ENCODE peak calls at places on chromosomes 7 and 10, in four cellular contexts. One of them, this sample, is unnamed. For H3K36me3, the result is how much of the 10 kb centered on the place peaks cover.

GRCh38 chr10:104577861-104578480 is 63.1 kb upstream of the SORCS3 start:
- DNase-seq in suprapubic skin: no peak
- DNase-seq in prostate gland: no peak
- DNase-seq in colonic mucosa: no peak
- DNase-seq in this sample: no peak

GRCh38 chr7:27031289-27032172 is 64.3 kb downstream of the HOXA1 start:
- DNase-seq in suprapubic skin: no peak
- DNase-seq in prostate gland: no peak
- DNase-seq in colonic mucosa: no peak
- DNase-seq in this sample: no peak

GRCh38 chr7:50632561-50633413 is 67.6 kb upstream of the DDC start:
- DNase-seq in suprapubic skin: no peak
- DNase-seq in prostate gland: no peak
- DNase-seq in colonic mucosa: peak
- DNase-seq in this sample: no peak

GRCh38 chr10:89382757-89383156 is 4.9 kb downstream of the IFIT1B start:
- DNase-seq in suprapubic skin: no peak
- DNase-seq in prostate gland: no peak
- DNase-seq in colonic mucosa: no peak
- DNase-seq in this sample: no peak

GRCh38 chr7:82517059-82517458 is 73.5 kb upstream of the CACNA2D1 start:
- DNase-seq in suprapubic skin: no peak
- DNase-seq in prostate gland: no peak
- DNase-seq in colonic mucosa: no peak
- DNase-seq in this sample: no peak

GRCh38 chr7:120856198-120856597 is 1.7 kb downstream of the TSPAN12 start:
- DNase-seq in suprapubic skin: no peak
- DNase-seq in prostate gland: no peak
- DNase-seq in colonic mucosa: no peak
- DNase-seq in this sample: no peak

GRCh38 chr10:80253266-80253962 is 36.0 kb downstream of the MAT1A start:
- DNase-seq in suprapubic skin: no peak
- DNase-seq in prostate gland: no peak
- DNase-seq in colonic mucosa: no peak
- DNase-seq in this sample: no peak

GRCh38 chr10:50421026-50421719 is 169.9 kb upstream of the ASAH2 start:
- DNase-seq in suprapubic skin: no peak
- DNase-seq in prostate gland: no peak
- DNase-seq in colonic mucosa: peak
- DNase-seq in this sample: no peak

GRCh38 chr10:73238990-73239566 is 8.0 kb downstream of the DNAJC9 start:
- DNase-seq in suprapubic skin: no peak
- DNase-seq in prostate gland: no peak
- DNase-seq in colonic mucosa: no peak
- DNase-seq in this sample: no peak
- H3K36me3 ChIP-seq in suprapubic skin: half or more
- H3K36me3 ChIP-seq in prostate gland: under half
- H3K36me3 ChIP-seq in colonic mucosa: under half
- H3K36me3 ChIP-seq in this sample: under half

DNA sequence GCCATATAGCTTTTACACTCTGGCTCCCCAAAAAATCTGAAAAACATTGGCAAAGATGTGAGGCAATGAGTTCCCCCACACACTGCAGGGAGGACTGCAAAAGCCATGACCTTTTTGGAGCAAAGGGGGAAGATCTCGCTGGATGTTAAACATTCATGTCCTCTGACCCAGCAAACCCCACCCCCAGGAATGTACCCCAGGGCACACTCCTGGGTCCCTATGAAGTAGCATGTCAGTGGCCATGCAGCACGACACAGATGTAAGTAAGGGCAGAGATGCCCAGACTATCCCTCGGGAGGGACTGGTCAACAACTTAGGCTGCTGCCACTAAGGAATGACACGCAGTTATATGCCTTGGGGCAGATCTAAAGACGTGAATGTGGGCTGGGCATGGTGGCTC is 100.6 kb downstream of the DLG5 start:
- DNase-seq in suprapubic skin: no peak
- DNase-seq in prostate gland: no peak
- DNase-seq in colonic mucosa: no peak
- DNase-seq in this sample: peak
- H3K36me3 ChIP-seq in suprapubic skin: half or more
- H3K36me3 ChIP-seq in prostate gland: under half
- H3K36me3 ChIP-seq in colonic mucosa: under half
- H3K36me3 ChIP-seq in this sample: under half

GRCh38 chr10:1083581-1083980 is 27.4 kb downstream of the WDR37 start:
- DNase-seq in suprapubic skin: no peak
- DNase-seq in prostate gland: no peak
- DNase-seq in colonic mucosa: no peak
- DNase-seq in this sample: no peak

GRCh38 chr10:1089017-1089689 is 33.0 kb downstream of the WDR37 start:
- DNase-seq in suprapubic skin: no peak
- DNase-seq in prostate gland: no peak
- DNase-seq in colonic mucosa: no peak
- DNase-seq in this sample: no peak

GRCh38 chr10:1085258-1085657 is 29.1 kb downstream of the WDR37 start:
- DNase-seq in suprapubic skin: no peak
- DNase-seq in prostate gland: no peak
- DNase-seq in colonic mucosa: no peak
- DNase-seq in this sample: no peak

GRCh38 chr10:1084011-1084950 is 28.1 kb downstream of the WDR37 start:
- DNase-seq in suprapubic skin: no peak
- DNase-seq in prostate gland: no peak
- DNase-seq in colonic mucosa: no peak
- DNase-seq in this sample: no peak

DNA sequence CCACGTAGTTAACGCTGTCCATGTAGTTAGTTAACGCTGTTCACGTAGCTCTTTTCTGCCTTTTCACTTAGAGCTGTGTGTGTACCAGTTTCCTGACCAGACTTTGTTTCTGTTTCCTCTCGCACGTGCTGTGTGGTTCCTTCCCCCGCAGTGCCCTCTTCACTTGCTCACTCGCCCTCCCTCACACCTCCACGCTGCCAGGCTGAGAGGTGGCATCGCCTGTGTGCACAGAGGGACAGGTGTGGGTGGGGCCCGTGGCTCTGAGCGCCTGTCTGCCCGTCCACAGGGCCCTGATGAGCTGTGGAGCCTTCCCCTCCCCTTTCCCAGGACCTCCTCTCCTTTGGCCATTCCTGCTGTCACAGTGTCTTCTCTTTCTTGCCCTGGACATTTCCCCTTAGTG is 30.6 kb downstream of the WDR37 start:
- DNase-seq in suprapubic skin: no peak
- DNase-seq in prostate gland: no peak
- DNase-seq in colonic mucosa: no peak
- DNase-seq in this sample: no peak
- H3K36me3 ChIP-seq in suprapubic skin: half or more
- H3K36me3 ChIP-seq in prostate gland: under half
- H3K36me3 ChIP-seq in colonic mucosa: under half
- H3K36me3 ChIP-seq in this sample: half or more

DNA sequence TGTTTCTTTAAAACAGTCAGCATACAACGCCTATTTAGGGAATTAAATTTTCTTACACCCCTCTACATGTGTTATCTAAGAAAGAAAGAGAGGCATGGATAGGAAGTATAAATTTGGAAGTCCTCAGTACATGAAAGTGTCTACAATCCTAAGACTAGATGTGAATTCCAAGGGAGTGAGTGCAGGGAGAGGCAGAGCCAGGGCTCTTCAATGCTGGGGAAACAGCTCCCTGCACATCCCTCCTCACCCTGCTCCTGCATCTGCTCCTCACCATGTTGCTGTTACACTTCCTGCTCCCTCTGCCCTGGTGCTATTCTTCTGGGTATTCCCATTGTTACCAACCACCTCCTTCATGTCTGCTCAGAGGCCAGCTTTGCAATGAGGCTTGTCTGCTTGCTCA is 229.1 kb upstream of the AKR1E2 start:
- DNase-seq in suprapubic skin: no peak
- DNase-seq in prostate gland: no peak
- DNase-seq in colonic mucosa: no peak
- DNase-seq in this sample: no peak
- H3K36me3 ChIP-seq in suprapubic skin: under half
- H3K36me3 ChIP-seq in prostate gland: under half
- H3K36me3 ChIP-seq in colonic mucosa: under half
- H3K36me3 ChIP-seq in this sample: under half

DNA sequence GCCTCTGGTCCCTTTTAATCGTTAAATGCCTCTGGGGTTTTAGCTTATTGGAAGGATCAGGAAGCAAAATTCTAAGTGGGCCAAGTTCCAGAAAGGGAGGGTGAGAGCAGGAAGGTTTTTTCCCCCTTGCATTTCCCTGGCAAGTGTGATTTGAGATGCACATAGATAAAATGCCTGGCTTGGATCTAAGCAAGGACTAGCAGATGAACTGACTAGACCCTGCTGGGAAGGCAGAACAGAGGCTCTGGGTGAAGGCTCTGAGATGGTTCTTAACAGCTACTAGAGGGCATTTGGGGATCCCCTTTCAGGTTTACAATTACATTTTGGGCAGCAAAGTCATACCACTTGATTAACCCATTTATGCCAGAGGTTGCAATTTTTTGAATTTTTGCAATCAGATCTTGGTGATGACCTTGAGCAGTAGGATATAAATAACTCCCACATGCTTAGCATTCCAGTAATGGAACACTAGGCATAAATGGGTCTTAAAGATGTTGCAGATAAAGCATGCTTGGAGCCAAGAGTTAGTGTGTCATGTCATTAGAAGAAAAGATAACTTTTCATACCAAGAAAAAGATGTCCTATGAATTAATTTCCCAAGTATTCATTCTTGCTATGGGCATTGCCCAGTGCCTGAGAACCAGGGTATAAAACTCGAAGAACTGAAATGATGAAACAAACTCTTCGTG is 205.9 kb downstream of the SEC23IP start:
- DNase-seq in suprapubic skin: no peak
- DNase-seq in prostate gland: peak
- DNase-seq in colonic mucosa: no peak
- DNase-seq in this sample: no peak
- H3K36me3 ChIP-seq in suprapubic skin: under half
- H3K36me3 ChIP-seq in prostate gland: under half
- H3K36me3 ChIP-seq in colonic mucosa: under half
- H3K36me3 ChIP-seq in this sample: under half

This sample was measured in kidney.